ENCODE peak calls at places on chromosomes 16 and 17, in five cellular contexts. L, M, I, R and C are unnamed samples.

GRCh38 chr16:67685388-67686112 is 18.9 kb downstream of the C16orf86 start:
- DNase-seq in M (no peak), L (no peak), R (no peak), I (no peak), C (no peak)

GRCh38 chr16:84423416-84423837 is 55.1 kb downstream of the ATP2C2 start:
- DNase-seq in I (no peak), R (peak), M (peak), L (peak), C (no peak)

GRCh38 chr17:15954222-15954621 is 9.3 kb downstream of the ADORA2B start:
- DNase-seq in M (no peak), R (no peak), I (no peak), L (no peak), C (no peak)

GRCh38 chr16:84177740-84178070 is 9.2 kb downstream of the TAF1C start:
- DNase-seq in L (no peak), I (no peak), M (no peak), R (no peak), C (no peak)

GRCh38 chr16:51155199-51155607 is 4.1 kb upstream of the SALL1 start:
- DNase-seq in R (no peak), I (no peak), M (no peak), L (no peak), C (peak)

GRCh38 chr17:35612924-35613521 is 25.9 kb downstream of the AP2B1 start:
- DNase-seq in M (peak), I (no peak), L (peak), R (no peak), C (peak)

GRCh38 chr16:84329016-84329415 is 34.3 kb downstream of the WFDC1 start:
- DNase-seq in R (no peak), L (no peak), M (no peak), I (no peak), C (no peak)

GRCh38 chr16:53836680-53837079 is 132.7 kb downstream of the FTO start:
- DNase-seq in M (no peak), R (no peak), L (no peak), I (no peak), C (no peak)

GRCh38 chr17:37519241-37519985 is 29.7 kb downstream of the DUSP14 start:
- DNase-seq in M (no peak), L (no peak), R (no peak), I (no peak), C (no peak)

GRCh38 chr17:30812218-30813177 is 12.0 kb downstream of the CRLF3 start:
- DNase-seq in M (no peak), L (no peak), I (no peak), R (no peak), C (no peak)

GRCh38 chr17:66326476-66327047 is 24.1 kb downstream of the PRKCA start:
- DNase-seq in R (no peak), M (no peak), I (no peak), L (no peak), C (no peak)

GRCh38 chr16:24291932-24292331 is 35.8 kb downstream of the CACNG3 start:
- DNase-seq in I (no peak), R (no peak), M (no peak), L (no peak), C (no peak)

GRCh38 chr16:53995378-53995777 is 291.2 kb downstream of the IRX3 start:
- DNase-seq in I (no peak), R (no peak), M (no peak), L (no peak), C (no peak)

GRCh38 chr17:59361916-59362810 is 30.7 kb downstream of the YPEL2 start:
- DNase-seq in R (peak), I (no peak), M (no peak), L (no peak), C (no peak)

GRCh38 chr16:64865037-64865696 is 256.7 kb downstream of the CDH11 start:
- DNase-seq in R (no peak), I (no peak), L (no peak), M (no peak), C (no peak)

GRCh38 chr17:64096037-64096436 is 33.9 kb downstream of the ERN1 start:
- DNase-seq in M (no peak), I (no peak), R (no peak), L (no peak), C (no peak)

GRCh38 chr16:5042574-5043171 is 8.9 kb upstream of the NAGPA start:
- DNase-seq in I (no peak), M (peak), R (no peak), L (no peak), C (no peak)

GRCh38 chr16:80938928-80939260 is 67.8 kb downstream of the CMC2 start:
- DNase-seq in L (no peak), I (no peak), R (no peak), M (no peak), C (no peak)

GRCh38 chr16:65005696-65006095 is 116.2 kb downstream of the CDH11 start:
- DNase-seq in I (no peak), L (no peak), M (no peak), R (no peak), C (no peak)

GRCh38 chr17:61305024-61305423 is 94.6 kb upstream of the TBX2 start:
- DNase-seq in I (no peak), R (no peak), M (no peak), L (no peak), C (no peak)

GRCh38 chr16:69404275-69404805 is 18.5 kb upstream of the TERF2 start:
- DNase-seq in R (no peak), I (no peak), L (peak), M (peak), C (no peak)

GRCh38 chr17:76314392-76315227 is 6.5 kb upstream of the QRICH2 start:
- DNase-seq in I (no peak), M (no peak), L (no peak), R (no peak), C (no peak)

GRCh38 chr17:79340286-79340685 is 265.7 kb downstream of the ENGASE start:
- DNase-seq in M (no peak), L (no peak), I (no peak), R (peak), C (no peak)

GRCh38 chr16:4455081-4455480 is 19.3 kb downstream of the NMRAL1 start:
- DNase-seq in L (no peak), M (no peak), R (no peak), I (no peak), C (no peak)

GRCh38 chr17:49567871-49568694 is 7.6 kb upstream of the NXPH3 start:
- DNase-seq in L (peak), R (no peak), I (no peak), M (peak), C (peak)

GRCh38 chr16:89924298-89924924 is 1.3 kb downstream of the TUBB3 start:
- DNase-seq in R (no peak), L (peak), I (peak), M (peak), C (peak)

GRCh38 chr17:59641799-59642484 is 22.2 kb downstream of the CLTC start:
- DNase-seq in M (no peak), L (no peak), R (peak), I (no peak), C (no peak)

GRCh38 chr17:72518810-72519597 is 398.2 kb downstream of the SOX9 start:
- DNase-seq in R (no peak), M (peak), L (no peak), I (no peak), C (no peak)

GRCh38 chr17:75535119-75535537 is 9.6 kb downstream of the LLGL2 start:
- DNase-seq in R (peak), M (no peak), L (no peak), I (no peak), C (no peak)

GRCh38 chr16:56013962-56014552 is 138.9 kb upstream of the CES5A start:
- DNase-seq in L (peak), I (peak), R (no peak), M (peak), C (peak)

GRCh38 chr17:1095093-1095852 is 84.5 kb downstream of the ABR start:
- DNase-seq in L (no peak), M (no peak), R (no peak), I (no peak), C (no peak)

GRCh38 chr16:83826146-83826913 is 18.6 kb downstream of the HSBP1 start:
- DNase-seq in M (peak), R (no peak), L (peak), I (no peak), C (peak)

GRCh38 chr16:89696598-89697128 is 4.8 kb downstream of the SPATA2L start:
- DNase-seq in M (no peak), I (no peak), L (peak), R (no peak), C (no peak)

GRCh38 chr17:57044976-57045867 is 39.8 kb upstream of the AKAP1 start:
- DNase-seq in I (no peak), R (no peak), M (no peak), L (no peak), C (no peak)

GRCh38 chr16:75029854-75030253 is 31.0 kb downstream of the ZNRF1 start:
- DNase-seq in L (no peak), I (no peak), M (peak), R (no peak), C (no peak)

GRCh38 chr17:8611135-8611534 is 19.4 kb downstream of the MYH10 start:
- DNase-seq in I (no peak), R (no peak), M (no peak), L (no peak), C (no peak)

GRCh38 chr16:88705076-88705684 is 1.0 kb downstream of the RNF166 start:
- DNase-seq in L (no peak), R (no peak), M (no peak), I (no peak), C (no peak)

GRCh38 chr16:63289834-63290460 is 1253.7 kb upstream of the CDH8 start:
- DNase-seq in R (no peak), L (peak), M (peak), I (peak), C (peak)

GRCh38 chr16:87765473-87765775 is 362 bp downstream of the KLHDC4 start:
- DNase-seq in I (no peak), L (peak), M (no peak), R (no peak), C (no peak)

GRCh38 chr17:266701-267656 is 85.5 kb upstream of the DOC2B start:
- DNase-seq in R (no peak), L (no peak), I (no peak), M (no peak), C (no peak)

GRCh38 chr17:39782980-39783379 is 45.2 kb downstream of the GRB7 start:
- DNase-seq in M (no peak), I (no peak), L (no peak), R (no peak), C (no peak)
- TF ChIP-seq CREB1 in M (no peak), I (no peak), L (no peak), R (no peak), C (no peak)

GRCh38 chr16:1291576-1291974 is 17.9 kb upstream of the UBE2I start:
- DNase-seq in I (no peak), R (no peak), L (no peak), M (no peak), C (no peak)
- TF ChIP-seq SP1 in I (no peak), R (no peak), L (no peak), M (no peak), C (no peak)

GRCh38 chr17:2218426-2218825 is 85.2 kb downstream of the SMG6 start:
- DNase-seq in M (no peak), I (no peak), R (no peak), L (no peak), C (no peak)

GRCh38 chr17:2223617-2223927 is 80.0 kb downstream of the SMG6 start:
- DNase-seq in M (peak), L (no peak), R (no peak), I (no peak), C (no peak)

GRCh38 chr17:2222301-2222700 is 81.3 kb downstream of the SMG6 start:
- DNase-seq in M (no peak), I (no peak), R (no peak), L (no peak), C (no peak)

GRCh38 chr17:2227025-2227699 is 76.4 kb downstream of the SMG6 start:
- DNase-seq in M (no peak), R (no peak), I (no peak), L (no peak), C (no peak)

DNA sequence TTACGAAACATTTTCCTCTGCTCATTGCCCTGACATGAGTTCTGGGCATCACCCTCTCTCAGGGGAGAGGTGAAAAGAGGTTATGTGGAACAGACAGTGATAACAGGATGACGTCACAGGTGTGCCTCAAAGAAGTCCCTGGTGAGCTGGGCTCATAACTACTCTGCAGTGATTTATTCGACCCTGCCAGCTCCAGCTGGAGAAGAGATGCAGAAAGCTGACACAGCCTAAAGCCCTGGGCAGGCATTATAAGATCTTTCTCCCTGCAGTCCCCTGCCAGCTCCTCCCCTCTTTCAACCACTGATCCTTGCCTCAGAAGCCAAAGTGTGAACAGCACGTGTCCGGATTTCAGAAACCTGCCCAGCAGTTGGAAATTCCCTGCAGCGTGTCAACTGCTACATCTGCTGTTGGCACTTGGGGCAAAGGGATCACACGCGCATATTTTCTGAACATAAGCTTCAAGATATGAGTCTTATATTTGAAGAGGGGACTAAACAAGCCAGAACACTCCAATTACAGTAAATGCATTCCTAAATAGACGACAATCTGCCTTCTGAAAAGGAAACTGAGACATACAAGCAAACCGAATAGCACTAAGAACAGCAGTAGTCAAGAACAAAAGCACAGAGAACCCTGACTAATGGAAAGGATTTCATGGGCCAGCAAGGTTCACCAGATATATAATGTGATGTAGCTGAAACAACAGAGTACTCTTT is 80.5 kb downstream of the SMG6 start:
- DNase-seq in I (no peak), R (peak), L (no peak), M (no peak), C (no peak)
- TF ChIP-seq CREB1 in I (no peak), R (peak), L (no peak), M (peak), C (no peak)

GRCh38 chr16:85457366-85457765 is 155.8 kb upstream of the GSE1 start:
- DNase-seq in L (no peak), I (no peak), R (no peak), M (no peak), C (no peak)
- TF ChIP-seq SP1 in L (no peak), I (no peak), R (no peak), M (no peak), C (no peak)

DNA sequence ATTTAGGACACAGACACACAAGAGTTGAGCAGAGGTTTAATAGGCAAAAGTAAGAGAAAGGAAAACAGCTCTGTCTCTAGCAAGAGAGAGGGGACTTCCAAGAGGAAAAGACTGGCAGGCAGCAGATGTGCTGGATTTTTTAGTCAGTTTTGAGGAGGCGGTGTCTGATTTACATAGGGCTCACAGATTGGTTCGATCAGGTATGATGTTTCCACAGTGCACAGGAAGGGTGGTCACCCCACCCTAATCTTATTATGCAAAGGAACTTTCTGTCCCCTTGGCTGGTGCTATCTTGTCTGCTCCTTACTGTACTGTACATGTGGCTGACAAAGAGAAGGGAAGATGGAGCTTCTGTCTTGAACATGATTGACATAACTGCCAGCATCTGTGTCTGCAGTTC is 25.3 kb downstream of the BFAR start:
- DNase-seq in I (no peak), M (no peak), L (no peak), R (peak), C (no peak)
- TF ChIP-seq CREB1 in I (no peak), M (no peak), L (no peak), R (no peak), C (no peak)

GRCh38 chr17:83202002-83203000 is 122.9 kb downstream of the METRNL start:
- DNase-seq in I (no peak), L (no peak), R (no peak), M (no peak), C (peak)

GRCh38 chr17:83200231-83200699 is 120.9 kb downstream of the METRNL start:
- DNase-seq in I (no peak), R (no peak), M (no peak), L (no peak), C (peak)

GRCh38 chr17:83199500-83200201 is 120.2 kb downstream of the METRNL start:
- DNase-seq in L (no peak), M (no peak), R (no peak), I (no peak), C (peak)

GRCh38 chr17:83201206-83202001 is 122.0 kb downstream of the METRNL start:
- DNase-seq in I (no peak), R (no peak), L (no peak), M (no peak), C (no peak)

DNA sequence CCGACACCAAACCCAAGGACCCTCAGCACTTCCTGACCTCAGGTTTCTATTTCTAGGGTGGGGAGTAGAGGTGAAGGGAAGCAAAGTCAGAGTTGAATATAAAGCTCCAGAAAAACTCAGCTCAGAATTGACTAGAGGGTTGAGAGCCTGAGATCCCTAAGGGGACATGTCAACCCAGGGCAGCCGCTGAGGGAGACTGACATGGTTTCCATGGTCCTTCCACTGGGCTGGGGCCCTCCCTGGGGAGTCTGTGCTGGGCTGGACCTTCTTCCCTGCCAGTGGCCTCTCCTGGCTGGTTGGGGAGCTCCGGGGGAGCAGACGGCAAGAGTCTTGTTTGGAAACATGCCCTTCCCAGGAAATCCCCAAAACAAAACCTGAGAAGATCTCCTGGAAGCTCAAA is 121.3 kb downstream of the METRNL start:
- DNase-seq in L (no peak), M (no peak), R (no peak), I (no peak), C (no peak)
- TF ChIP-seq SP1 in L (no peak), M (no peak), R (no peak), I (no peak), C (no peak)